ENCODE peak calls at places on chromosomes 2 and 18, in five cellular contexts. One of them, this sample, is unnamed.

GRCh38 chr18:72419914-72420313 is 124.2 kb downstream of the CBLN2 start:
- DNase-seq in fibroblast of pulmonary artery: peak
- DNase-seq in tibial artery: no peak
- DNase-seq in stimulated activated CD8-positive, alpha-beta memory T cell treated with anti-CD3 and anti-CD28 coated beads, Interleukin-15, amount 100 ng/mL, for 1 hour: no peak
- DNase-seq in left lobe of liver: no peak
- DNase-seq in this sample: no peak

GRCh38 chr18:36809590-36810381 is 19.0 kb downstream of the TPGS2 start:
- DNase-seq in fibroblast of pulmonary artery: peak
- DNase-seq in tibial artery: peak
- DNase-seq in stimulated activated CD8-positive, alpha-beta memory T cell treated with anti-CD3 and anti-CD28 coated beads, Interleukin-15, amount 100 ng/mL, for 1 hour: no peak
- DNase-seq in left lobe of liver: no peak
- DNase-seq in this sample: no peak

GRCh38 chr2:182941939-182942338 is 75.5 kb upstream of the FRZB start:
- DNase-seq in fibroblast of pulmonary artery: no peak
- DNase-seq in tibial artery: no peak
- DNase-seq in stimulated activated CD8-positive, alpha-beta memory T cell treated with anti-CD3 and anti-CD28 coated beads, Interleukin-15, amount 100 ng/mL, for 1 hour: no peak
- DNase-seq in left lobe of liver: no peak
- DNase-seq in this sample: no peak

GRCh38 chr18:23244431-23244830 is 109.1 kb downstream of the CABLES1 start:
- DNase-seq in fibroblast of pulmonary artery: no peak
- DNase-seq in tibial artery: no peak
- DNase-seq in stimulated activated CD8-positive, alpha-beta memory T cell treated with anti-CD3 and anti-CD28 coated beads, Interleukin-15, amount 100 ng/mL, for 1 hour: no peak
- DNase-seq in left lobe of liver: no peak
- DNase-seq in this sample: no peak

GRCh38 chr18:31943895-31944816 is 1.2 kb upstream of the TRAPPC8 start:
- DNase-seq in fibroblast of pulmonary artery: no peak
- DNase-seq in tibial artery: no peak
- DNase-seq in stimulated activated CD8-positive, alpha-beta memory T cell treated with anti-CD3 and anti-CD28 coated beads, Interleukin-15, amount 100 ng/mL, for 1 hour: no peak
- DNase-seq in left lobe of liver: no peak
- DNase-seq in this sample: no peak

GRCh38 chr2:207241198-207241597 is 75.5 kb upstream of the KLF7 start:
- DNase-seq in fibroblast of pulmonary artery: no peak
- DNase-seq in tibial artery: no peak
- DNase-seq in stimulated activated CD8-positive, alpha-beta memory T cell treated with anti-CD3 and anti-CD28 coated beads, Interleukin-15, amount 100 ng/mL, for 1 hour: no peak
- DNase-seq in left lobe of liver: no peak
- DNase-seq in this sample: no peak

GRCh38 chr2:110748489-110748867 is 16.1 kb downstream of the ACOXL start:
- DNase-seq in fibroblast of pulmonary artery: no peak
- DNase-seq in tibial artery: no peak
- DNase-seq in stimulated activated CD8-positive, alpha-beta memory T cell treated with anti-CD3 and anti-CD28 coated beads, Interleukin-15, amount 100 ng/mL, for 1 hour: no peak
- DNase-seq in left lobe of liver: no peak
- DNase-seq in this sample: no peak

GRCh38 chr2:144285324-144285723 is 234.6 kb downstream of the ZEB2 start:
- DNase-seq in fibroblast of pulmonary artery: no peak
- DNase-seq in tibial artery: no peak
- DNase-seq in stimulated activated CD8-positive, alpha-beta memory T cell treated with anti-CD3 and anti-CD28 coated beads, Interleukin-15, amount 100 ng/mL, for 1 hour: no peak
- DNase-seq in left lobe of liver: no peak
- DNase-seq in this sample: no peak

GRCh38 chr2:172095146-172095904 is 7.4 kb downstream of the DLX2 start:
- DNase-seq in fibroblast of pulmonary artery: peak
- DNase-seq in tibial artery: no peak
- DNase-seq in stimulated activated CD8-positive, alpha-beta memory T cell treated with anti-CD3 and anti-CD28 coated beads, Interleukin-15, amount 100 ng/mL, for 1 hour: no peak
- DNase-seq in left lobe of liver: no peak
- DNase-seq in this sample: no peak

GRCh38 chr18:57497372-57498294 is 62.5 kb downstream of the ONECUT2 start:
- DNase-seq in fibroblast of pulmonary artery: peak
- DNase-seq in tibial artery: no peak
- DNase-seq in stimulated activated CD8-positive, alpha-beta memory T cell treated with anti-CD3 and anti-CD28 coated beads, Interleukin-15, amount 100 ng/mL, for 1 hour: no peak
- DNase-seq in left lobe of liver: no peak
- DNase-seq in this sample: no peak

GRCh38 chr2:219709261-219709867 is 81.9 kb downstream of the SLC4A3 start:
- DNase-seq in fibroblast of pulmonary artery: no peak
- DNase-seq in tibial artery: no peak
- DNase-seq in stimulated activated CD8-positive, alpha-beta memory T cell treated with anti-CD3 and anti-CD28 coated beads, Interleukin-15, amount 100 ng/mL, for 1 hour: no peak
- DNase-seq in left lobe of liver: no peak
- DNase-seq in this sample: no peak

GRCh38 chr18:27860701-27861107 is 316.2 kb downstream of the CDH2 start:
- DNase-seq in fibroblast of pulmonary artery: no peak
- DNase-seq in tibial artery: no peak
- DNase-seq in stimulated activated CD8-positive, alpha-beta memory T cell treated with anti-CD3 and anti-CD28 coated beads, Interleukin-15, amount 100 ng/mL, for 1 hour: no peak
- DNase-seq in left lobe of liver: no peak
- DNase-seq in this sample: no peak

GRCh38 chr18:10201226-10201625 is 253.2 kb upstream of the APCDD1 start:
- DNase-seq in fibroblast of pulmonary artery: no peak
- DNase-seq in tibial artery: no peak
- DNase-seq in stimulated activated CD8-positive, alpha-beta memory T cell treated with anti-CD3 and anti-CD28 coated beads, Interleukin-15, amount 100 ng/mL, for 1 hour: no peak
- DNase-seq in left lobe of liver: no peak
- DNase-seq in this sample: no peak

GRCh38 chr18:48913201-48913600 is 37.6 kb downstream of the SMAD7 start:
- DNase-seq in fibroblast of pulmonary artery: no peak
- DNase-seq in tibial artery: no peak
- DNase-seq in stimulated activated CD8-positive, alpha-beta memory T cell treated with anti-CD3 and anti-CD28 coated beads, Interleukin-15, amount 100 ng/mL, for 1 hour: no peak
- DNase-seq in left lobe of liver: no peak
- DNase-seq in this sample: peak

GRCh38 chr2:65349863-65350262 is 82.5 kb downstream of the SPRED2 start:
- DNase-seq in fibroblast of pulmonary artery: peak
- DNase-seq in tibial artery: peak
- DNase-seq in stimulated activated CD8-positive, alpha-beta memory T cell treated with anti-CD3 and anti-CD28 coated beads, Interleukin-15, amount 100 ng/mL, for 1 hour: no peak
- DNase-seq in left lobe of liver: no peak
- DNase-seq in this sample: no peak

GRCh38 chr2:182586426-182586825 is 129.6 kb upstream of the DNAJC10 start:
- DNase-seq in fibroblast of pulmonary artery: no peak
- DNase-seq in tibial artery: no peak
- DNase-seq in stimulated activated CD8-positive, alpha-beta memory T cell treated with anti-CD3 and anti-CD28 coated beads, Interleukin-15, amount 100 ng/mL, for 1 hour: no peak
- DNase-seq in left lobe of liver: no peak
- DNase-seq in this sample: no peak

GRCh38 chr2:46503686-46504085 is 24.3 kb downstream of the TMEM247 start:
- DNase-seq in fibroblast of pulmonary artery: no peak
- DNase-seq in tibial artery: no peak
- DNase-seq in stimulated activated CD8-positive, alpha-beta memory T cell treated with anti-CD3 and anti-CD28 coated beads, Interleukin-15, amount 100 ng/mL, for 1 hour: no peak
- DNase-seq in left lobe of liver: no peak
- DNase-seq in this sample: no peak

GRCh38 chr2:195779491-195779890 is 122.5 kb downstream of the SLC39A10 start:
- DNase-seq in fibroblast of pulmonary artery: no peak
- DNase-seq in tibial artery: no peak
- DNase-seq in stimulated activated CD8-positive, alpha-beta memory T cell treated with anti-CD3 and anti-CD28 coated beads, Interleukin-15, amount 100 ng/mL, for 1 hour: no peak
- DNase-seq in left lobe of liver: no peak
- DNase-seq in this sample: no peak

GRCh38 chr2:62947403-62947802 is 103.2 kb upstream of the OTX1 start:
- DNase-seq in fibroblast of pulmonary artery: no peak
- DNase-seq in tibial artery: no peak
- DNase-seq in stimulated activated CD8-positive, alpha-beta memory T cell treated with anti-CD3 and anti-CD28 coated beads, Interleukin-15, amount 100 ng/mL, for 1 hour: no peak
- DNase-seq in left lobe of liver: no peak
- DNase-seq in this sample: no peak

GRCh38 chr2:241974851-241975592 is 105.5 kb downstream of the RTP5 start:
- DNase-seq in fibroblast of pulmonary artery: no peak
- DNase-seq in tibial artery: no peak
- DNase-seq in stimulated activated CD8-positive, alpha-beta memory T cell treated with anti-CD3 and anti-CD28 coated beads, Interleukin-15, amount 100 ng/mL, for 1 hour: no peak
- DNase-seq in left lobe of liver: no peak
- DNase-seq in this sample: no peak